ENCODE peak calls at places on chromosomes 1 and 21, in six cellular contexts. C is CD8-positive, alpha-beta T cell; V is AG10803; B is brain microvascular endothelial cell; K is GM06990; H is osteoblast. M is an unnamed sample.

GRCh38 chr1:36350659-36351171 is 27.3 kb upstream of the EVA1B start:
- DNase-seq in V (peak), K (no peak), C (peak), B (peak), H (peak), M (peak)

GRCh38 chr1:227739636-227740035 is 4.4 kb downstream of the SNAP47 start:
- DNase-seq in C (no peak), K (no peak), B (no peak), H (peak), V (no peak), M (no peak)

GRCh38 chr1:229159668-229160544 is 111.0 kb upstream of the RAB4A start:
- DNase-seq in H (peak), V (no peak), C (no peak), B (no peak), K (no peak), M (no peak)

GRCh38 chr1:67300561-67300960 is 7.1 kb upstream of the IL12RB2 start:
- DNase-seq in B (no peak), C (no peak), H (no peak), K (no peak), V (peak), M (peak)

GRCh38 chr1:42420911-42421585 is 34.8 kb downstream of the ZMYND12 start:
- DNase-seq in H (peak), K (no peak), V (peak), C (no peak), B (peak), M (peak)

GRCh38 chr1:33320619-33321165 is at the start of gene A3GALT2:
- DNase-seq in K (no peak), B (no peak), V (no peak), C (no peak), H (peak), M (no peak)

GRCh38 chr1:151989131-151989868 is 4.4 kb downstream of the S100A10 start:
- DNase-seq in C (no peak), V (peak), K (no peak), H (peak), B (peak), M (peak)

GRCh38 chr1:31761883-31762282 is 2.3 kb downstream of the ADGRB2 start:
- DNase-seq in C (no peak), H (no peak), B (peak), K (no peak), V (peak), M (peak)

GRCh38 chr1:233090706-233091494 is 140.5 kb downstream of the NTPCR start:
- DNase-seq in K (no peak), H (no peak), C (no peak), B (no peak), V (no peak), M (no peak)

GRCh38 chr1:21217812-21218596 is 41.3 kb upstream of the EIF4G3 start:
- DNase-seq in H (peak), B (peak), V (no peak), K (peak), C (peak), M (no peak)

GRCh38 chr1:173093721-173094450 is 43.1 kb upstream of the TNFSF18 start:
- DNase-seq in K (no peak), B (peak), H (no peak), C (no peak), V (peak), M (peak)

GRCh38 chr1:173099166-173099565 is 48.4 kb upstream of the TNFSF18 start:
- DNase-seq in B (no peak), H (no peak), K (no peak), C (no peak), V (no peak), M (no peak)

GRCh38 chr1:173095632-173096031 is 44.9 kb upstream of the TNFSF18 start:
- DNase-seq in H (peak), K (no peak), C (no peak), B (peak), V (peak), M (peak)

GRCh38 chr1:173094539-173094938 is 43.8 kb upstream of the TNFSF18 start:
- DNase-seq in H (no peak), K (no peak), V (no peak), C (no peak), B (no peak), M (no peak)

DNA sequence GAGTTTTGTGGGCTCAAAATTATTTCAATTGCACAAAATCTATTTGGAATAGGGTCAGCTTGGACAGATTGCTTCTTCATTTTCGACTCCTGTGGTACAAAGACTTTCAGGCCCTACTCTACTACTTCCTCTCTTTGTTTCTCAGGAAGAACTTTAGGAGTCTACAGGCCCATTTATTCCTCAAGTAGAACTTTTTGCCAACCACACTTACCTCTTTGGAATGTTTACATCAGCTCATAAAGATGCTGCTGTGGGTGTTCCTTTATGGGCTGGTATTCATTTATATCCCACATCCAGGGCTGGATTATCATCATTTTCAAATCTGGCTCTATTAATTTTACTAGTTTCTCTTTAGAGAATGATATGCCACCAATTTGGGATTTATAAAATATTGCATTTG is 46.3 kb upstream of the TNFSF18 start:
- DNase-seq in B (no peak), K (no peak), H (peak), V (peak), C (no peak), M (peak)
- TF ChIP-seq CTCF in B (no peak), K (no peak), H (no peak), V (no peak), C (no peak), M (no peak)

GRCh38 chr1:202154766-202155477 is 5.5 kb downstream of the PTPN7 start:
- DNase-seq in B (peak), C (peak), K (no peak), H (peak), V (peak), M (peak)

GRCh38 chr1:202154148-202154765 is 6.1 kb downstream of the PTPN7 start:
- DNase-seq in C (no peak), K (no peak), B (no peak), V (no peak), H (no peak), M (no peak)

GRCh38 chr1:202156590-202156989 is 3.8 kb downstream of the PTPN7 start:
- DNase-seq in H (no peak), K (no peak), C (no peak), B (no peak), V (no peak), M (no peak)

GRCh38 chr1:202153284-202153683 is 7.1 kb downstream of the PTPN7 start:
- DNase-seq in H (peak), C (no peak), K (no peak), B (no peak), V (no peak), M (no peak)

GRCh38 chr1:202155478-202156021 is 4.9 kb downstream of the PTPN7 start:
- DNase-seq in H (peak), B (peak), C (no peak), V (no peak), K (no peak), M (no peak)
- H3K4me3 ChIP-seq in H (no peak), B (no peak), C (no peak), V (no peak), K (no peak), M (no peak)

GRCh38 chr21:39850333-39850732 is 16.9 kb upstream of the PCP4 start:
- DNase-seq in B (no peak), K (no peak), V (no peak), C (no peak), H (no peak), M (no peak)

GRCh38 chr21:39852021-39852721 is 15.1 kb upstream of the PCP4 start:
- DNase-seq in B (no peak), K (no peak), V (no peak), C (no peak), H (no peak), M (no peak)

GRCh38 chr21:39854572-39854971 is 12.7 kb upstream of the PCP4 start:
- DNase-seq in B (no peak), V (no peak), H (no peak), K (no peak), C (no peak), M (no peak)

GRCh38 chr21:39851219-39851618 is 16.0 kb upstream of the PCP4 start:
- DNase-seq in V (no peak), C (no peak), K (no peak), B (no peak), H (peak), M (no peak)

GRCh38 chr21:39852726-39853510 is 14.3 kb upstream of the PCP4 start:
- DNase-seq in K (no peak), H (peak), V (no peak), B (no peak), C (no peak), M (no peak)
- TF ChIP-seq CTCF in K (no peak), H (no peak), V (no peak), B (no peak), C (no peak), M (no peak)

DNA sequence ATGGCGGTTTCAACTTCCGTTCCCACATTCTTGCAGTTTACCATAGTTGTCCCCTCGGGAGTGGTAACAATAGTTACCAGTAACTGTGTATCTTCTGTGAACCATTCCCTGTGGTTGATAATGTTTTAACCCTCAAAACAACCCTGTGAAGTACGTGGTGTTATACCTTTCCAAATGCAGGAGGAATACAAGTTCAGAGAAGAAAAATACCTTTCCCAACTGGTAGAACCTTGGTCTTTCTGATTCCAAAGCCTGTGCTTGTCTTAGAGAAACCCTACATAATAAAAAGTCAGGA is 789 bp downstream of the BTF3L4 start:
- DNase-seq in V (peak), H (peak), B (peak), K (no peak), C (no peak), M (no peak)
- H3K4me3 ChIP-seq in V (peak), H (peak), B (peak), K (peak), C (peak), M (peak)

GRCh38 chr1:164534863-164535590 is 24.0 kb upstream of the PBX1 start:
- DNase-seq in K (no peak), B (no peak), V (no peak), H (no peak), C (no peak), M (no peak)
- TF ChIP-seq CTCF in K (no peak), B (no peak), V (no peak), H (no peak), C (no peak), M (no peak)

GRCh38 chr1:198638894-198639319 is at the start of gene PTPRC:
- DNase-seq in C (no peak), K (peak), H (no peak), V (no peak), B (no peak), M (no peak)

GRCh38 chr1:198636391-198636790 is 2.4 kb upstream of the PTPRC start:
- DNase-seq in H (no peak), B (no peak), V (no peak), K (no peak), C (no peak), M (no peak)

GRCh38 chr1:198637157-198637556 is 1.7 kb upstream of the PTPRC start:
- DNase-seq in B (no peak), C (no peak), V (no peak), K (no peak), H (no peak), M (no peak)

GRCh38 chr1:198638441-198638840 is 399 bp upstream of the PTPRC start:
- DNase-seq in V (no peak), C (no peak), K (no peak), B (no peak), H (no peak), M (no peak)

DNA sequence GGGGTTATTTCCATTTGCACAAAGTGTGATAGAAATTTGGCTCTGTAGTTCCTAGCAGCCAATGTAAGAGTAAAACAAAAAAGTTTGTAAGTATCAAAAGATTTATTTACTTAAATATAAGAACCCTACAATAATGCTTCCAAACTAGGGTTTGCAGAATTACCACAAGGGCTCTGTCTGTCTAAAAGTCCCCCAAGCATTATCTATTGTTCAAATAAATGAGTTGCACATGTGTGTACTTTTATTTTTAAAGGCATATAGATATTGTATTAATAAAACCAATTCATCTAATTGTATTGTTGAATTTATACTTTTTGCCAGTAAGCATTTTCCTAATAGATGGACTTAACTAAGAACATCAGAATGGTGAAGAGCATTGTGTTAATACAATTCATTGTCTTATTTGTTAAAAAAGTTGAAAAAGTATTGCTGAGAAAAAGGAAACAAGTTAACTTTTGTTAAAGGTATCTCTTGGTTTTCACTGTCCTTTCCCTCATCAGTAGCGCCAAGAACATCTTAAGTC is 864 bp upstream of the PTPRC start:
- DNase-seq in K (peak), V (no peak), B (no peak), H (no peak), C (no peak), M (no peak)
- H3K4me3 ChIP-seq in K (no peak), V (no peak), B (no peak), H (no peak), C (peak), M (no peak)

GRCh38 chr21:42094811-42095210 is 23.7 kb downstream of the UMODL1 start:
- DNase-seq in V (no peak), C (no peak), K (no peak), B (no peak), H (no peak), M (no peak)
- TF ChIP-seq CTCF in V (no peak), C (no peak), K (no peak), B (peak), H (no peak), M (no peak)

GRCh38 chr1:234979316-234980223 is 149.1 kb downstream of the TOMM20 start:
- DNase-seq in V (no peak), H (no peak), C (no peak), B (no peak), K (no peak), M (no peak)
- H3K4me3 ChIP-seq in V (no peak), H (no peak), C (peak), B (no peak), K (peak), M (no peak)

M was measured in astrocyte of the spinal cord.